ENCODE peak calls at places on chromosomes 13 and 19, in nine cellular contexts. B is nucleus accumbens; L is T-helper 22 cell; C is breast epithelium; A is activated CD4-positive, alpha-beta T cell treated with anti-CD3 and anti-CD28 coated beads, Interleukin-2, amount 50 U/mL, for 1 hour; K is body of pancreas; I is heart left ventricle; J is LoVo; U is effector CD4-positive, alpha-beta T cell. X is an unnamed sample.

GRCh38 chr19:16386619-16387240 is 62.1 kb downstream of the KLF2 start:
- DNase-seq in U (peak), B (no peak), I (no peak), J (peak), K (peak), A (peak), C (no peak), L (peak), X (peak)

GRCh38 chr19:3387645-3388589 is 21.5 kb downstream of the NFIC start:
- DNase-seq in B (peak), A (no peak), K (peak), I (peak), U (no peak), C (peak), L (no peak), J (no peak), X (peak)

GRCh38 chr13:78601124-78601885 is 2.0 kb downstream of the POU4F1 start:
- DNase-seq in J (no peak), L (no peak), C (no peak), K (no peak), A (no peak), I (no peak), B (no peak), U (no peak), X (no peak)

GRCh38 chr19:4556574-4557185 is 2.8 kb downstream of the SEMA6B start:
- DNase-seq in K (no peak), B (no peak), U (no peak), A (no peak), C (no peak), J (peak), I (no peak), L (no peak), X (peak)

GRCh38 chr19:18737337-18737953 is 53.7 kb downstream of the COMP start:
- DNase-seq in K (no peak), A (no peak), B (no peak), J (no peak), U (no peak), L (no peak), C (no peak), I (no peak), X (no peak)

GRCh38 chr13:50914848-50915247 is 5.3 kb downstream of the RNASEH2B start:
- DNase-seq in K (no peak), J (no peak), A (no peak), U (no peak), C (no peak), L (no peak), I (no peak), B (no peak), X (peak)

GRCh38 chr13:20412761-20413355 is 112.8 kb downstream of the CRYL1 start:
- DNase-seq in U (no peak), B (no peak), K (no peak), I (no peak), A (no peak), C (no peak), L (no peak), J (no peak), X (no peak)

GRCh38 chr19:42267644-42268141 is 1.4 kb upstream of the CIC start:
- DNase-seq in U (no peak), A (no peak), K (no peak), B (no peak), J (no peak), L (no peak), C (no peak), I (no peak), X (no peak)

GRCh38 chr19:14318873-14319272 is 62.4 kb upstream of the ADGRE5 start:
- DNase-seq in U (no peak), I (peak), A (no peak), B (no peak), K (no peak), L (no peak), C (no peak), J (no peak), X (no peak)

GRCh38 chr13:89721216-89721615 is 1626.3 kb upstream of the MIR17HG start:
- DNase-seq in U (no peak), L (no peak), K (no peak), J (no peak), I (no peak), A (no peak), B (no peak), C (no peak), X (no peak)

GRCh38 chr19:2413629-2414028 is 13.8 kb downstream of the TIMM13 start:
- DNase-seq in K (no peak), A (no peak), C (no peak), B (no peak), I (no peak), U (no peak), J (no peak), L (no peak), X (no peak)

GRCh38 chr19:14480695-14481069 is 5.5 kb upstream of the PTGER1 start:
- DNase-seq in A (no peak), U (no peak), I (no peak), K (no peak), C (no peak), B (no peak), J (no peak), L (no peak), X (no peak)

GRCh38 chr19:45400192-45400591 is 4.7 kb downstream of the PPP1R13L start:
- DNase-seq in K (no peak), A (no peak), B (no peak), C (no peak), U (no peak), L (no peak), J (no peak), I (no peak), X (no peak)

GRCh38 chr19:28294395-28294794 is 918.6 kb downstream of the UQCRFS1 start:
- DNase-seq in C (no peak), K (no peak), J (no peak), L (no peak), A (no peak), I (no peak), U (no peak), B (no peak), X (peak)

GRCh38 chr13:113759525-113760137 is 605 bp downstream of the TMEM255B start:
- DNase-seq in K (no peak), U (no peak), A (no peak), I (peak), J (no peak), L (no peak), C (no peak), B (no peak), X (peak)

GRCh38 chr13:78603240-78603947 is at the start of gene POU4F1:
- DNase-seq in B (no peak), L (peak), C (no peak), A (peak), K (no peak), J (no peak), I (no peak), U (no peak), X (no peak)

GRCh38 chr19:16637535-16637934 is 9.5 kb upstream of the MED26 start:
- DNase-seq in A (no peak), C (no peak), U (no peak), J (no peak), L (no peak), I (no peak), K (no peak), B (no peak), X (no peak)

GRCh38 chr13:33345842-33346241 is 60.3 kb upstream of the STARD13 start:
- DNase-seq in B (no peak), K (no peak), U (no peak), I (no peak), L (no peak), J (no peak), C (no peak), A (no peak), X (no peak)

GRCh38 chr13:89029062-89029461 is 1357.9 kb downstream of the SLITRK5 start:
- DNase-seq in J (no peak), I (no peak), L (no peak), U (no peak), C (no peak), B (no peak), A (no peak), K (no peak), X (no peak)

GRCh38 chr13:59211636-59212035 is 952.1 kb downstream of the DIAPH3 start:
- DNase-seq in L (no peak), A (no peak), K (no peak), J (no peak), I (no peak), U (no peak), B (no peak), C (no peak), X (no peak)

GRCh38 chr19:57559008-57559403 is 657 bp downstream of the ZNF550 start:
- DNase-seq in A (no peak), L (no peak), C (no peak), B (no peak), U (no peak), K (no peak), I (peak), J (no peak), X (peak)

GRCh38 chr13:47288546-47288945 is 391.7 kb upstream of the HTR2A start:
- DNase-seq in L (no peak), K (no peak), A (no peak), U (no peak), C (no peak), B (no peak), J (no peak), I (no peak), X (no peak)

GRCh38 chr13:101289764-101290163 is 126.5 kb downstream of the NALCN start:
- DNase-seq in J (no peak), K (no peak), C (no peak), A (no peak), U (no peak), I (no peak), B (peak), L (no peak), X (peak)

GRCh38 chr19:43984687-43985000 is 656 bp downstream of the ZNF155 start:
- DNase-seq in J (no peak), A (no peak), C (no peak), K (no peak), L (no peak), B (peak), U (no peak), I (peak), X (no peak)

GRCh38 chr19:19488875-19489690 is 26.3 kb downstream of the TSSK6 start:
- DNase-seq in A (peak), J (no peak), I (peak), B (peak), K (peak), U (peak), C (peak), L (peak), X (peak)

GRCh38 chr19:6271251-6271650 is 8.5 kb downstream of the MLLT1 start:
- DNase-seq in J (no peak), K (no peak), B (no peak), L (no peak), C (no peak), A (no peak), I (no peak), U (no peak), X (peak)